ENCODE peak calls at places on chromosomes 11 and 22, in nine cellular contexts. One of them, this sample, is unnamed. For H3K36me3, the result is how much of the 10 kb centered on the place peaks cover.

GRCh38 chr11:73971175-73971719 is 11.4 kb downstream of the UCP2 start:
- DNase-seq in CD4-positive, alpha-beta memory T cell: no peak
- DNase-seq in fibroblast of lung: no peak
- DNase-seq in brain microvascular endothelial cell: no peak
- DNase-seq in PC-3: no peak
- DNase-seq in CD4-positive, CD25-positive, alpha-beta regulatory T cell: no peak
- DNase-seq in small intestine: no peak
- DNase-seq in mucosa of descending colon: no peak
- DNase-seq in tibial artery: no peak
- DNase-seq in this sample: no peak

GRCh38 chr11:100888836-100889235 is 201.7 kb downstream of the ARHGAP42 start:
- DNase-seq in fibroblast of lung: no peak
- DNase-seq in brain microvascular endothelial cell: no peak
- DNase-seq in CD4-positive, CD25-positive, alpha-beta regulatory T cell: no peak
- DNase-seq in tibial artery: no peak
- DNase-seq in PC-3: no peak
- DNase-seq in small intestine: no peak
- DNase-seq in CD4-positive, alpha-beta memory T cell: no peak
- DNase-seq in mucosa of descending colon: no peak
- DNase-seq in this sample: no peak

GRCh38 chr11:88059326-88059725 is 115.9 kb downstream of the RAB38 start:
- DNase-seq in PC-3: peak
- DNase-seq in CD4-positive, alpha-beta memory T cell: no peak
- DNase-seq in CD4-positive, CD25-positive, alpha-beta regulatory T cell: no peak
- DNase-seq in brain microvascular endothelial cell: peak
- DNase-seq in fibroblast of lung: no peak
- DNase-seq in small intestine: no peak
- DNase-seq in tibial artery: no peak
- DNase-seq in mucosa of descending colon: no peak
- DNase-seq in this sample: no peak

GRCh38 chr11:2474059-2474901 is 29.5 kb downstream of the KCNQ1 start:
- DNase-seq in CD4-positive, CD25-positive, alpha-beta regulatory T cell: no peak
- DNase-seq in brain microvascular endothelial cell: no peak
- DNase-seq in PC-3: no peak
- DNase-seq in tibial artery: no peak
- DNase-seq in fibroblast of lung: no peak
- DNase-seq in mucosa of descending colon: peak
- DNase-seq in CD4-positive, alpha-beta memory T cell: no peak
- DNase-seq in small intestine: peak
- DNase-seq in this sample: no peak

GRCh38 chr11:1218256-1218787 is 4.5 kb upstream of the MUC5B start:
- DNase-seq in fibroblast of lung: no peak
- DNase-seq in tibial artery: no peak
- DNase-seq in CD4-positive, alpha-beta memory T cell: no peak
- DNase-seq in CD4-positive, CD25-positive, alpha-beta regulatory T cell: no peak
- DNase-seq in small intestine: no peak
- DNase-seq in PC-3: no peak
- DNase-seq in brain microvascular endothelial cell: no peak
- DNase-seq in mucosa of descending colon: peak
- DNase-seq in this sample: no peak

GRCh38 chr22:19657252-19658056 is 56.8 kb upstream of the SEPTIN5 start:
- DNase-seq in CD4-positive, CD25-positive, alpha-beta regulatory T cell: no peak
- DNase-seq in tibial artery: no peak
- DNase-seq in mucosa of descending colon: no peak
- DNase-seq in brain microvascular endothelial cell: no peak
- DNase-seq in PC-3: no peak
- DNase-seq in small intestine: no peak
- DNase-seq in CD4-positive, alpha-beta memory T cell: no peak
- DNase-seq in fibroblast of lung: no peak
- DNase-seq in this sample: no peak

GRCh38 chr11:117282956-117283355 is 8.2 kb upstream of the BACE1-AS start:
- DNase-seq in fibroblast of lung: no peak
- DNase-seq in mucosa of descending colon: no peak
- DNase-seq in small intestine: no peak
- DNase-seq in tibial artery: no peak
- DNase-seq in brain microvascular endothelial cell: no peak
- DNase-seq in PC-3: no peak
- DNase-seq in CD4-positive, CD25-positive, alpha-beta regulatory T cell: no peak
- DNase-seq in CD4-positive, alpha-beta memory T cell: no peak
- DNase-seq in this sample: no peak

GRCh38 chr22:21753374-21754111 is 17.9 kb upstream of the YPEL1 start:
- DNase-seq in small intestine: peak
- DNase-seq in CD4-positive, alpha-beta memory T cell: no peak
- DNase-seq in PC-3: no peak
- DNase-seq in tibial artery: no peak
- DNase-seq in mucosa of descending colon: no peak
- DNase-seq in fibroblast of lung: no peak
- DNase-seq in CD4-positive, CD25-positive, alpha-beta regulatory T cell: no peak
- DNase-seq in brain microvascular endothelial cell: no peak
- DNase-seq in this sample: no peak

GRCh38 chr22:19121631-19122142 is 525 bp downstream of the DGCR2 start:
- DNase-seq in brain microvascular endothelial cell: peak
- DNase-seq in fibroblast of lung: peak
- DNase-seq in tibial artery: peak
- DNase-seq in mucosa of descending colon: peak
- DNase-seq in small intestine: peak
- DNase-seq in CD4-positive, CD25-positive, alpha-beta regulatory T cell: peak
- DNase-seq in CD4-positive, alpha-beta memory T cell: peak
- DNase-seq in PC-3: peak
- DNase-seq in this sample: peak

GRCh38 chr11:78446210-78446609 is 28.6 kb upstream of the GAB2 start:
- DNase-seq in PC-3: no peak
- DNase-seq in brain microvascular endothelial cell: no peak
- DNase-seq in small intestine: no peak
- DNase-seq in CD4-positive, alpha-beta memory T cell: no peak
- DNase-seq in CD4-positive, CD25-positive, alpha-beta regulatory T cell: no peak
- DNase-seq in fibroblast of lung: no peak
- DNase-seq in mucosa of descending colon: no peak
- DNase-seq in tibial artery: no peak
- DNase-seq in this sample: no peak

GRCh38 chr11:113697798-113698407 is 8.2 kb downstream of the TMPRSS5 start:
- DNase-seq in fibroblast of lung: no peak
- DNase-seq in tibial artery: no peak
- DNase-seq in brain microvascular endothelial cell: no peak
- DNase-seq in CD4-positive, alpha-beta memory T cell: no peak
- DNase-seq in PC-3: peak
- DNase-seq in small intestine: no peak
- DNase-seq in CD4-positive, CD25-positive, alpha-beta regulatory T cell: no peak
- DNase-seq in mucosa of descending colon: no peak
- DNase-seq in this sample: no peak

GRCh38 chr11:15761235-15761634 is 595.1 kb downstream of the SOX6 start:
- DNase-seq in mucosa of descending colon: peak
- DNase-seq in PC-3: no peak
- DNase-seq in tibial artery: no peak
- DNase-seq in CD4-positive, CD25-positive, alpha-beta regulatory T cell: no peak
- DNase-seq in small intestine: no peak
- DNase-seq in brain microvascular endothelial cell: no peak
- DNase-seq in fibroblast of lung: no peak
- DNase-seq in CD4-positive, alpha-beta memory T cell: no peak
- DNase-seq in this sample: no peak

GRCh38 chr11:121431820-121432526 is 20.1 kb upstream of the SORL1 start:
- DNase-seq in tibial artery: no peak
- DNase-seq in small intestine: no peak
- DNase-seq in CD4-positive, alpha-beta memory T cell: no peak
- DNase-seq in brain microvascular endothelial cell: no peak
- DNase-seq in CD4-positive, CD25-positive, alpha-beta regulatory T cell: no peak
- DNase-seq in PC-3: no peak
- DNase-seq in fibroblast of lung: no peak
- DNase-seq in mucosa of descending colon: no peak
- DNase-seq in this sample: no peak

DNA sequence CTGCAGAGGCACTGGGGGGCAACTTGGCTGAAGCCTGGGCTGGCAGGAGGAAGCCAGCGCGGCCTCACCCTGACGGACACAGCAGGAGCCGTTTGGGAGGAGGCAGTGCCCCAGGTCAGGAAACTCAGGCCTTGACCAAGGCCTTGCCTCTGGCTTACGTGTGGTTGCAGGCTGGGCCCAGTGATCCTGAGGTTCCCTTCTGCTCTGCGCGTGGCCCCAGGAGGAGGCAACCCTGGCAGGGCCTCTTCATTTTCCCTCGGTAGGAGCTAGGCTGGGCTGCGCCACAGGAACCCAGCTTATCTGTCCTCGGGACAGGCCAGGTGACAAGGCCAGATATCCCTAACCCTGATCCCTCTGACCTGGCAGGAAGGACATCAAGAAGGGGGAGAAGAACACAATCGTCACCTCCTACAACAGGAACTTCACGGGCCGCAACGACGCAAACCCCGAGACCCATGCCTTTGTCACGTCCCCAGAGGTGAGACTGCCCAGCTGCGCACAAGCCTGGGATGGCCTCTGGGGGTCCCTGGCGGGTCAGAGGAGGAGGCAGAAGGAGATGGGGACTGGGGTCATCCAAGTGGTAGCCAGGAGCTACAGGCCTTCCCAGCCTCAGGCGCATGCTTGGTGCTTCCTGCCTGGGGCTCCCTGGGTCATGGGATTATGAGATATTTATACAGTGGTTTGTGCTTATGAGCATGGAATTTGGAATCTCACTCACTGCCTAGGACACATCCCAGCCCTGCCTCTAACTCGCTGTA is 20.6 kb downstream of the POLR3H start:
- DNase-seq in PC-3: no peak
- DNase-seq in fibroblast of lung: peak
- DNase-seq in mucosa of descending colon: no peak
- DNase-seq in CD4-positive, CD25-positive, alpha-beta regulatory T cell: no peak
- DNase-seq in brain microvascular endothelial cell: peak
- DNase-seq in CD4-positive, alpha-beta memory T cell: no peak
- DNase-seq in small intestine: no peak
- DNase-seq in tibial artery: peak
- DNase-seq in this sample: no peak
- H3K36me3 ChIP-seq in PC-3: under half
- H3K36me3 ChIP-seq in fibroblast of lung: under half
- H3K36me3 ChIP-seq in mucosa of descending colon: under half
- H3K36me3 ChIP-seq in CD4-positive, CD25-positive, alpha-beta regulatory T cell: under half
- H3K36me3 ChIP-seq in brain microvascular endothelial cell: under half
- H3K36me3 ChIP-seq in CD4-positive, alpha-beta memory T cell: under half
- H3K36me3 ChIP-seq in small intestine: under half
- H3K36me3 ChIP-seq in tibial artery: under half
- H3K36me3 ChIP-seq in this sample: half or more

GRCh38 chr22:48331691-48332220 is 1495.9 kb downstream of the BRD1 start:
- DNase-seq in fibroblast of lung: no peak
- DNase-seq in tibial artery: no peak
- DNase-seq in CD4-positive, alpha-beta memory T cell: no peak
- DNase-seq in PC-3: no peak
- DNase-seq in mucosa of descending colon: no peak
- DNase-seq in brain microvascular endothelial cell: no peak
- DNase-seq in CD4-positive, CD25-positive, alpha-beta regulatory T cell: no peak
- DNase-seq in small intestine: no peak
- DNase-seq in this sample: no peak
- H3K4me3 ChIP-seq in fibroblast of lung: no peak
- H3K4me3 ChIP-seq in tibial artery: no peak
- H3K4me3 ChIP-seq in CD4-positive, alpha-beta memory T cell: no peak
- H3K4me3 ChIP-seq in PC-3: no peak
- H3K4me3 ChIP-seq in mucosa of descending colon: no peak
- H3K4me3 ChIP-seq in brain microvascular endothelial cell: no peak
- H3K4me3 ChIP-seq in CD4-positive, CD25-positive, alpha-beta regulatory T cell: no peak
- H3K4me3 ChIP-seq in small intestine: no peak
- H3K4me3 ChIP-seq in this sample: no peak

DNA sequence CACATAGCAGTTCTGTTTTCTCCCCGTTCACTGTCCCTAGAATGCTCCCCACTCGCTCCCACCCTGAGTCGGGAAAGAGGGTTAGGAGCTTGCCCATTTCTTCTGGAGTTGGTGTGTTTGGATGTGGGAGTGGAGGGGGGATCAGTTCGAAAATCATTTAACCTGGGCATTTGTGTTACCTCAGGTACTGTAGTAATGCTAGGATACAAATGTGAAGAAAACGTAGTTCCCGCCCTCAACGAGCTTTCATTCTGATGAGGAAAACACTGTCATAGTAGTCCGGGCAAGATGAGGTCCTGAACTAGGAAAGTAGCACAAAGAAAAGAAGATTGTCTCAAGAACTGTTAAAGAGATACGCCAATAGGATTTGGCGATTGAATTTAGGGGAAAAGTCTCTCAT is 539 bp downstream of the SDHD start:
- DNase-seq in CD4-positive, alpha-beta memory T cell: no peak
- DNase-seq in mucosa of descending colon: peak
- DNase-seq in fibroblast of lung: no peak
- DNase-seq in PC-3: peak
- DNase-seq in small intestine: no peak
- DNase-seq in brain microvascular endothelial cell: no peak
- DNase-seq in CD4-positive, CD25-positive, alpha-beta regulatory T cell: no peak
- DNase-seq in tibial artery: no peak
- DNase-seq in this sample: no peak
- H3K36me3 ChIP-seq in CD4-positive, alpha-beta memory T cell: under half
- H3K36me3 ChIP-seq in mucosa of descending colon: under half
- H3K36me3 ChIP-seq in fibroblast of lung: under half
- H3K36me3 ChIP-seq in PC-3: half or more
- H3K36me3 ChIP-seq in small intestine: under half
- H3K36me3 ChIP-seq in brain microvascular endothelial cell: under half
- H3K36me3 ChIP-seq in CD4-positive, CD25-positive, alpha-beta regulatory T cell: half or more
- H3K36me3 ChIP-seq in tibial artery: half or more
- H3K36me3 ChIP-seq in this sample: half or more

GRCh38 chr11:27028653-27029052 is 12.0 kb upstream of the BBOX1 start:
- DNase-seq in small intestine: no peak
- DNase-seq in tibial artery: no peak
- DNase-seq in CD4-positive, CD25-positive, alpha-beta regulatory T cell: no peak
- DNase-seq in brain microvascular endothelial cell: no peak
- DNase-seq in CD4-positive, alpha-beta memory T cell: no peak
- DNase-seq in fibroblast of lung: peak
- DNase-seq in PC-3: no peak
- DNase-seq in mucosa of descending colon: no peak
- DNase-seq in this sample: no peak

GRCh38 chr11:27025957-27026356 is 14.7 kb upstream of the BBOX1 start:
- DNase-seq in CD4-positive, alpha-beta memory T cell: no peak
- DNase-seq in CD4-positive, CD25-positive, alpha-beta regulatory T cell: no peak
- DNase-seq in mucosa of descending colon: no peak
- DNase-seq in small intestine: no peak
- DNase-seq in tibial artery: no peak
- DNase-seq in brain microvascular endothelial cell: no peak
- DNase-seq in PC-3: no peak
- DNase-seq in fibroblast of lung: no peak
- DNase-seq in this sample: no peak

GRCh38 chr11:27025312-27025955 is 15.2 kb upstream of the BBOX1 start:
- DNase-seq in CD4-positive, alpha-beta memory T cell: no peak
- DNase-seq in fibroblast of lung: no peak
- DNase-seq in PC-3: no peak
- DNase-seq in small intestine: no peak
- DNase-seq in CD4-positive, CD25-positive, alpha-beta regulatory T cell: no peak
- DNase-seq in mucosa of descending colon: no peak
- DNase-seq in brain microvascular endothelial cell: no peak
- DNase-seq in tibial artery: no peak
- DNase-seq in this sample: no peak

GRCh38 chr11:27022659-27023251 is 17.9 kb upstream of the BBOX1 start:
- DNase-seq in CD4-positive, alpha-beta memory T cell: no peak
- DNase-seq in PC-3: no peak
- DNase-seq in tibial artery: no peak
- DNase-seq in mucosa of descending colon: no peak
- DNase-seq in brain microvascular endothelial cell: no peak
- DNase-seq in fibroblast of lung: no peak
- DNase-seq in CD4-positive, CD25-positive, alpha-beta regulatory T cell: no peak
- DNase-seq in small intestine: no peak
- DNase-seq in this sample: no peak

DNA sequence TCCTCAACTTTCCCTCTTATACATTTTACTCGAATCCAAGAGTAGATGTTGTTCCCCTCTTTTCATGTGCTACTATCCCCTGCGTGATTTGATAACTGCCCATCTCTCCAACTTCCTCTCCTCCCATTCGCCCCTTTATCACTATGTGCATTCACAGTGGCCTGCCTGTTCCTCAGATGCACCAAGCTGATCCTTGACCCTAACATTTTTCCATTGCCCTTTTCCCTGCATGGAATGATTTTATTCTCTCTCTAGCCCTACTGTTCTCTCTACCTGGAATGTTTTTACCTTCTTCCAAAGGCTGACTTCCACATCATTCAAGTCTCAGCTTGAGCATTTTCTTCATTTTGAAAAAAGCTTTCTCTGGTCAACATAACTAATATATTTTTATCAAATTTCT is 15.8 kb upstream of the BBOX1 start:
- DNase-seq in PC-3: no peak
- DNase-seq in brain microvascular endothelial cell: no peak
- DNase-seq in mucosa of descending colon: no peak
- DNase-seq in CD4-positive, CD25-positive, alpha-beta regulatory T cell: no peak
- DNase-seq in CD4-positive, alpha-beta memory T cell: no peak
- DNase-seq in small intestine: no peak
- DNase-seq in fibroblast of lung: no peak
- DNase-seq in tibial artery: no peak
- DNase-seq in this sample: no peak
- H3K4me3 ChIP-seq in PC-3: no peak
- H3K4me3 ChIP-seq in brain microvascular endothelial cell: no peak
- H3K4me3 ChIP-seq in mucosa of descending colon: no peak
- H3K4me3 ChIP-seq in CD4-positive, CD25-positive, alpha-beta regulatory T cell: no peak
- H3K4me3 ChIP-seq in CD4-positive, alpha-beta memory T cell: no peak
- H3K4me3 ChIP-seq in small intestine: no peak
- H3K4me3 ChIP-seq in fibroblast of lung: no peak
- H3K4me3 ChIP-seq in tibial artery: no peak
- H3K4me3 ChIP-seq in this sample: no peak